ENCODE peak calls at places on chromosomes 3 and 15, in nine cellular contexts. One of them, this sample, is unnamed.

GRCh38 chr3:60490992-60491391 is 760.3 kb downstream of the FHIT start:
- DNase-seq in astrocyte of the spinal cord: no peak
- DNase-seq in astrocyte of the cerebellum: no peak
- DNase-seq in endodermal cell: no peak
- DNase-seq in right cardiac atrium: no peak
- DNase-seq in fibroblast of mammary gland: no peak
- DNase-seq in mesendoderm: no peak
- DNase-seq in fibroblast of pulmonary artery: no peak
- DNase-seq in left lung: no peak
- DNase-seq in this sample: no peak

GRCh38 chr15:25768271-25768670 is 94.9 kb downstream of the ATP10A start:
- DNase-seq in fibroblast of pulmonary artery: no peak
- DNase-seq in mesendoderm: no peak
- DNase-seq in endodermal cell: no peak
- DNase-seq in astrocyte of the spinal cord: no peak
- DNase-seq in left lung: no peak
- DNase-seq in astrocyte of the cerebellum: no peak
- DNase-seq in right cardiac atrium: no peak
- DNase-seq in fibroblast of mammary gland: no peak
- DNase-seq in this sample: no peak

GRCh38 chr3:119559441-119559963 is at the start of gene CD80:
- DNase-seq in mesendoderm: peak
- DNase-seq in astrocyte of the spinal cord: peak
- DNase-seq in astrocyte of the cerebellum: no peak
- DNase-seq in left lung: no peak
- DNase-seq in endodermal cell: peak
- DNase-seq in fibroblast of pulmonary artery: peak
- DNase-seq in fibroblast of mammary gland: peak
- DNase-seq in right cardiac atrium: peak
- DNase-seq in this sample: peak

GRCh38 chr3:197257711-197258110 is 40.7 kb downstream of the DLG1 start:
- DNase-seq in left lung: no peak
- DNase-seq in fibroblast of pulmonary artery: no peak
- DNase-seq in mesendoderm: no peak
- DNase-seq in astrocyte of the cerebellum: no peak
- DNase-seq in astrocyte of the spinal cord: no peak
- DNase-seq in right cardiac atrium: no peak
- DNase-seq in endodermal cell: no peak
- DNase-seq in fibroblast of mammary gland: no peak
- DNase-seq in this sample: no peak

GRCh38 chr3:189529468-189529867 is 101.7 kb upstream of the TP63 start:
- DNase-seq in left lung: no peak
- DNase-seq in astrocyte of the spinal cord: no peak
- DNase-seq in astrocyte of the cerebellum: no peak
- DNase-seq in fibroblast of mammary gland: no peak
- DNase-seq in mesendoderm: no peak
- DNase-seq in fibroblast of pulmonary artery: no peak
- DNase-seq in endodermal cell: no peak
- DNase-seq in right cardiac atrium: no peak
- DNase-seq in this sample: no peak

GRCh38 chr3:72724070-72724469 is 124.2 kb downstream of the SHQ1 start:
- DNase-seq in right cardiac atrium: no peak
- DNase-seq in endodermal cell: no peak
- DNase-seq in astrocyte of the spinal cord: no peak
- DNase-seq in fibroblast of pulmonary artery: no peak
- DNase-seq in fibroblast of mammary gland: no peak
- DNase-seq in astrocyte of the cerebellum: no peak
- DNase-seq in mesendoderm: peak
- DNase-seq in left lung: no peak
- DNase-seq in this sample: no peak

GRCh38 chr3:63814300-63814699 is 4.8 kb upstream of the C3orf49 start:
- DNase-seq in right cardiac atrium: no peak
- DNase-seq in mesendoderm: peak
- DNase-seq in astrocyte of the cerebellum: no peak
- DNase-seq in fibroblast of mammary gland: peak
- DNase-seq in fibroblast of pulmonary artery: peak
- DNase-seq in astrocyte of the spinal cord: peak
- DNase-seq in left lung: no peak
- DNase-seq in endodermal cell: peak
- DNase-seq in this sample: no peak

GRCh38 chr15:63373330-63373729 is 8.3 kb downstream of the CA12 start:
- DNase-seq in fibroblast of mammary gland: no peak
- DNase-seq in mesendoderm: no peak
- DNase-seq in astrocyte of the cerebellum: no peak
- DNase-seq in left lung: no peak
- DNase-seq in endodermal cell: no peak
- DNase-seq in fibroblast of pulmonary artery: no peak
- DNase-seq in astrocyte of the spinal cord: no peak
- DNase-seq in right cardiac atrium: no peak
- DNase-seq in this sample: no peak

GRCh38 chr15:100032358-100033080 is 299.3 kb upstream of the LYSMD4 start:
- DNase-seq in endodermal cell: peak
- DNase-seq in astrocyte of the cerebellum: no peak
- DNase-seq in left lung: no peak
- DNase-seq in mesendoderm: no peak
- DNase-seq in fibroblast of pulmonary artery: peak
- DNase-seq in fibroblast of mammary gland: no peak
- DNase-seq in right cardiac atrium: no peak
- DNase-seq in astrocyte of the spinal cord: peak
- DNase-seq in this sample: no peak

GRCh38 chr15:99682455-99682854 is 50.8 kb downstream of the LYSMD4 start:
- DNase-seq in fibroblast of pulmonary artery: peak
- DNase-seq in left lung: no peak
- DNase-seq in astrocyte of the cerebellum: peak
- DNase-seq in fibroblast of mammary gland: peak
- DNase-seq in astrocyte of the spinal cord: peak
- DNase-seq in mesendoderm: no peak
- DNase-seq in right cardiac atrium: no peak
- DNase-seq in endodermal cell: no peak
- DNase-seq in this sample: peak

GRCh38 chr3:78751266-78751665 is 1016.5 kb downstream of the ROBO1 start:
- DNase-seq in left lung: no peak
- DNase-seq in endodermal cell: no peak
- DNase-seq in astrocyte of the cerebellum: no peak
- DNase-seq in astrocyte of the spinal cord: no peak
- DNase-seq in mesendoderm: no peak
- DNase-seq in fibroblast of mammary gland: no peak
- DNase-seq in fibroblast of pulmonary artery: no peak
- DNase-seq in right cardiac atrium: no peak
- DNase-seq in this sample: no peak

GRCh38 chr3:101690972-101691371 is 4.5 kb upstream of the RPL24 start:
- DNase-seq in astrocyte of the spinal cord: no peak
- DNase-seq in fibroblast of mammary gland: no peak
- DNase-seq in right cardiac atrium: no peak
- DNase-seq in fibroblast of pulmonary artery: no peak
- DNase-seq in endodermal cell: no peak
- DNase-seq in astrocyte of the cerebellum: no peak
- DNase-seq in mesendoderm: no peak
- DNase-seq in left lung: no peak
- DNase-seq in this sample: no peak

GRCh38 chr3:12884104-12884742 is 42.9 kb upstream of the RPL32 start:
- DNase-seq in mesendoderm: no peak
- DNase-seq in right cardiac atrium: peak
- DNase-seq in astrocyte of the cerebellum: peak
- DNase-seq in fibroblast of mammary gland: no peak
- DNase-seq in endodermal cell: no peak
- DNase-seq in fibroblast of pulmonary artery: no peak
- DNase-seq in left lung: no peak
- DNase-seq in astrocyte of the spinal cord: peak
- DNase-seq in this sample: no peak

GRCh38 chr15:75639191-75639708 is 774 bp downstream of the IMP3 start:
- DNase-seq in right cardiac atrium: no peak
- DNase-seq in fibroblast of pulmonary artery: peak
- DNase-seq in left lung: no peak
- DNase-seq in mesendoderm: peak
- DNase-seq in fibroblast of mammary gland: no peak
- DNase-seq in endodermal cell: peak
- DNase-seq in astrocyte of the spinal cord: no peak
- DNase-seq in astrocyte of the cerebellum: no peak
- DNase-seq in this sample: no peak

GRCh38 chr3:14497321-14497720 is 42.8 kb downstream of the GRIP2 start:
- DNase-seq in mesendoderm: peak
- DNase-seq in endodermal cell: peak
- DNase-seq in astrocyte of the spinal cord: no peak
- DNase-seq in left lung: no peak
- DNase-seq in right cardiac atrium: no peak
- DNase-seq in fibroblast of mammary gland: no peak
- DNase-seq in astrocyte of the cerebellum: no peak
- DNase-seq in fibroblast of pulmonary artery: no peak
- DNase-seq in this sample: no peak

GRCh38 chr3:155248531-155249187 is 44.8 kb downstream of the STRIT1 start:
- DNase-seq in fibroblast of pulmonary artery: no peak
- DNase-seq in right cardiac atrium: no peak
- DNase-seq in mesendoderm: no peak
- DNase-seq in left lung: no peak
- DNase-seq in astrocyte of the spinal cord: no peak
- DNase-seq in astrocyte of the cerebellum: no peak
- DNase-seq in fibroblast of mammary gland: no peak
- DNase-seq in endodermal cell: no peak
- DNase-seq in this sample: no peak

DNA sequence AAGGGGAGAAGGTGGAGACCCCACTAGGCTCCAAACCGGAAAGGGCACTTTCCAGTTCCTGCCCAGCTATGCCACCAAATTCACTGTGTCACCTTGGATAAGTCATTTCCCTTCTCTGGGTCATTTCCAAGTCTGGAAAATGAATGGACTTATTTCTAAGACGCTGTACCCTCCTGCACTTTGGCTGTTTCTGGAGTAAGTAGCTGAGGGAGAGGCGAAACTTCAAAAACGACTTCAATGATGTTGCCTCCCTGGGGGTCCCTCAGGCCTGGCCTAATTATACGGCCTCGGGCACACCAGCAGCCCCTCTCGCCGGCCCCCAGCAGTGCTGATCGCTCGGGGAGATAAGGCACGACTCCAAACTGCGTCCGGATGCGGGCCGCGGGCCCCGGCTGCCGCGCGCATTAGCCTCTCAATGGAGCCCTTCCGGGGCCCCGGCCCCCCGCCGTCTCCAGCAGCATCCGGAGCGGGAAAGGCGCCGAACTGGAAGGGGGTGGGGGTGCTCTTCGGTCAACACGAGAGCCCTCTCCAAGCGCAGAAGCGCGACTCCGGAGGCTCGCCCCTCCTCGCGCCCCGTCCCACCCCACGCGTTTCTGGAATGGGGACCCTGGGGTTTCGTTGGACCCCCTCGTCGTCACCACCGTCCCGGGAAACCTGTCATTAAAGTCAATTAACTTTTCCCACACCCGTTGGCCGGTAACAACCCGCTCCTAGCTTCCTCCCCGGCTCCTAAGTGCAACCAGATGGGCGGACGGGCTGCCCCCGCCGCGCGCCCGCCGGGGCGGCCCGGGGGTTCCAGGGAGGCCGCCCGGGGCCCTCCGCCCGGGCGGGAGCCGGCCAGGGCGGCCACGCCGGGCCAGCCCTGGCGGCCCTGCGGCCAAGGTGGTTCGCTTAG is 4.8 kb downstream of the HES1 start:
- DNase-seq in astrocyte of the cerebellum: no peak
- DNase-seq in fibroblast of mammary gland: peak
- DNase-seq in left lung: peak
- DNase-seq in astrocyte of the spinal cord: peak
- DNase-seq in right cardiac atrium: peak
- DNase-seq in mesendoderm: peak
- DNase-seq in fibroblast of pulmonary artery: peak
- DNase-seq in endodermal cell: peak
- DNase-seq in this sample: no peak
- H3K4me3 ChIP-seq in astrocyte of the cerebellum: no peak
- H3K4me3 ChIP-seq in fibroblast of mammary gland: peak
- H3K4me3 ChIP-seq in left lung: peak
- H3K4me3 ChIP-seq in astrocyte of the spinal cord: peak
- H3K4me3 ChIP-seq in right cardiac atrium: peak
- H3K4me3 ChIP-seq in mesendoderm: no peak
- H3K4me3 ChIP-seq in fibroblast of pulmonary artery: peak
- H3K4me3 ChIP-seq in endodermal cell: no peak
- H3K4me3 ChIP-seq in this sample: peak

DNA sequence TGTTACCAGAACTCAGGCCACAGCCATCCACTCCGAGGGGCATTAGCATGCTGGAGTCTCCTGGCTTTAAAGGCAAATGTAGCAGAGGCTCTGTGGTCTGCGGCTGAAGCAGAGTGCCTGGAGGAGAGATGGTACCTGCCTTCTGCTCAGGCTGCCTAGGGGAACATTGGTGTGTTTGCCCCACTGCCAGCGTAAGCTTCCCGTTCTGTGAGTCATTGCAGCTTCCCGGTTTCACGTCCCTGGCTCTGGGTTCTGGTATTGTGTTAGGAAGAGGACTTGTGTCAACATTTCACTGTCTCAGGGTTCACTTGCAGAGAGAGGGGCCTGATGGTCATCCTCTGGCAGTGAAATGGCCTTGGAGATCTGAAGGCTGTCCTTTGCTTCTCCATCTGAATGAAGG is 1.8 kb downstream of the GASK1A start:
- DNase-seq in left lung: no peak
- DNase-seq in astrocyte of the spinal cord: no peak
- DNase-seq in endodermal cell: no peak
- DNase-seq in fibroblast of pulmonary artery: no peak
- DNase-seq in right cardiac atrium: no peak
- DNase-seq in mesendoderm: peak
- DNase-seq in astrocyte of the cerebellum: no peak
- DNase-seq in fibroblast of mammary gland: no peak
- DNase-seq in this sample: no peak
- H3K4me3 ChIP-seq in left lung: peak
- H3K4me3 ChIP-seq in astrocyte of the spinal cord: no peak
- H3K4me3 ChIP-seq in endodermal cell: no peak
- H3K4me3 ChIP-seq in fibroblast of pulmonary artery: no peak
- H3K4me3 ChIP-seq in right cardiac atrium: no peak
- H3K4me3 ChIP-seq in mesendoderm: no peak
- H3K4me3 ChIP-seq in astrocyte of the cerebellum: no peak
- H3K4me3 ChIP-seq in fibroblast of mammary gland: no peak
- H3K4me3 ChIP-seq in this sample: no peak

GRCh38 chr3:109334572-109334971 is 2.8 kb downstream of the DPPA4 start:
- DNase-seq in mesendoderm: peak
- DNase-seq in right cardiac atrium: no peak
- DNase-seq in fibroblast of pulmonary artery: no peak
- DNase-seq in fibroblast of mammary gland: no peak
- DNase-seq in astrocyte of the spinal cord: no peak
- DNase-seq in astrocyte of the cerebellum: no peak
- DNase-seq in left lung: no peak
- DNase-seq in endodermal cell: no peak
- DNase-seq in this sample: no peak
- H3K4me3 ChIP-seq in mesendoderm: no peak
- H3K4me3 ChIP-seq in right cardiac atrium: no peak
- H3K4me3 ChIP-seq in fibroblast of pulmonary artery: no peak
- H3K4me3 ChIP-seq in fibroblast of mammary gland: no peak
- H3K4me3 ChIP-seq in astrocyte of the spinal cord: no peak
- H3K4me3 ChIP-seq in astrocyte of the cerebellum: no peak
- H3K4me3 ChIP-seq in left lung: no peak
- H3K4me3 ChIP-seq in endodermal cell: peak
- H3K4me3 ChIP-seq in this sample: no peak

DNA sequence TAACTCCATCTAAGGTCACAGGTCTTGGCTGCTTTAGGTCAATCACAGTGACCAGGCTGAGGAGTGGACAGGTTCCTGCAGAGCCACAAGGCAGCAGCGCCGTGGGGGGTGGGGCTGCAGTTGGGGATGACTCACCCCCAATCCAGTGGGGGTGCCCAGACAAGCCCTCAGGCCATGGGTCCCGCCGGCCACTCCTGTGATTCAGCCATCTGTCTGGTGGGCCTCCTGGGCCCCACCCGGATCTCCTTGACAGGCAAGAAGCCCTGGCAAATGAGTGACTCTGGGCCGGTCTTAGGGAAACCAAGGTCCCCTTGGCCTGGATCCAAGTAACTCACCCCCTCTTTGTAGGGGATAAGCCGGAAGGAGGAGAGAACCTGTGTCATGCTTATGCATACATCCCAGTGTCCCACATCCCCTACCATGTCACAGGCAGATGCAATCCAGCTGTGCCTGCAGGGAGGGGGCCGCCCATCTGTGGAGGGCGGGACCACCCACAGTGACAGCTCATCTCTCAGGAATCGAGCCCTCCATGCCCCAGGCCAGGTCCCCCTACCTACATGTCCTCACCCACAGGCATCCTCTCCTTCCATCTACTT is 495 bp upstream of the COL7A1 start:
- DNase-seq in mesendoderm: peak
- DNase-seq in astrocyte of the spinal cord: peak
- DNase-seq in left lung: peak
- DNase-seq in right cardiac atrium: peak
- DNase-seq in fibroblast of pulmonary artery: peak
- DNase-seq in fibroblast of mammary gland: peak
- DNase-seq in astrocyte of the cerebellum: peak
- DNase-seq in endodermal cell: peak
- DNase-seq in this sample: peak
- H3K4me3 ChIP-seq in mesendoderm: no peak
- H3K4me3 ChIP-seq in astrocyte of the spinal cord: peak
- H3K4me3 ChIP-seq in left lung: no peak
- H3K4me3 ChIP-seq in right cardiac atrium: no peak
- H3K4me3 ChIP-seq in fibroblast of pulmonary artery: no peak
- H3K4me3 ChIP-seq in fibroblast of mammary gland: peak
- H3K4me3 ChIP-seq in astrocyte of the cerebellum: peak
- H3K4me3 ChIP-seq in endodermal cell: no peak
- H3K4me3 ChIP-seq in this sample: peak

This sample was measured in skeletal muscle cell.